ENCODE peak calls at places on chromosomes 5 and 9, in nine cellular contexts. One of them, this sample, is unnamed.

GRCh38 chr5:81906086-81906485 is 65.7 kb upstream of the ATG10 start:
- DNase-seq in IMR-90: no peak
- DNase-seq in heart left ventricle: no peak
- DNase-seq in HepG2: no peak
- DNase-seq in thyroid gland: no peak
- DNase-seq in uterus: no peak
- DNase-seq in GM12892: no peak
- DNase-seq in HCT116: no peak
- DNase-seq in A549: no peak
- DNase-seq in this sample: no peak

GRCh38 chr9:89892053-89892419 is 287.2 kb downstream of the GADD45G start:
- DNase-seq in thyroid gland: no peak
- DNase-seq in IMR-90: no peak
- DNase-seq in uterus: no peak
- DNase-seq in HCT116: no peak
- DNase-seq in HepG2: no peak
- DNase-seq in GM12892: no peak
- DNase-seq in A549: no peak
- DNase-seq in heart left ventricle: no peak
- DNase-seq in this sample: no peak

GRCh38 chr9:14542071-14542470 is 151.2 kb downstream of the ZDHHC21 start:
- DNase-seq in uterus: no peak
- DNase-seq in GM12892: no peak
- DNase-seq in HepG2: no peak
- DNase-seq in heart left ventricle: no peak
- DNase-seq in IMR-90: no peak
- DNase-seq in thyroid gland: no peak
- DNase-seq in HCT116: no peak
- DNase-seq in A549: no peak
- DNase-seq in this sample: no peak

GRCh38 chr5:59186623-59187022 is 603.7 kb downstream of the RAB3C start:
- DNase-seq in thyroid gland: no peak
- DNase-seq in HepG2: no peak
- DNase-seq in IMR-90: peak
- DNase-seq in heart left ventricle: no peak
- DNase-seq in A549: no peak
- DNase-seq in uterus: no peak
- DNase-seq in GM12892: no peak
- DNase-seq in HCT116: no peak
- DNase-seq in this sample: no peak

GRCh38 chr9:5690278-5690677 is 61.4 kb downstream of the RIC1 start:
- DNase-seq in HCT116: no peak
- DNase-seq in IMR-90: no peak
- DNase-seq in GM12892: no peak
- DNase-seq in A549: no peak
- DNase-seq in heart left ventricle: no peak
- DNase-seq in thyroid gland: no peak
- DNase-seq in HepG2: no peak
- DNase-seq in uterus: no peak
- DNase-seq in this sample: no peak

GRCh38 chr5:169121631-169122420 is 179.1 kb downstream of the SLIT3 start:
- DNase-seq in HepG2: no peak
- DNase-seq in A549: no peak
- DNase-seq in heart left ventricle: no peak
- DNase-seq in uterus: no peak
- DNase-seq in thyroid gland: no peak
- DNase-seq in IMR-90: no peak
- DNase-seq in GM12892: no peak
- DNase-seq in HCT116: no peak
- DNase-seq in this sample: no peak

GRCh38 chr5:173729079-173729765 is 112.8 kb upstream of the BOD1 start:
- DNase-seq in thyroid gland: peak
- DNase-seq in uterus: no peak
- DNase-seq in HCT116: no peak
- DNase-seq in HepG2: no peak
- DNase-seq in heart left ventricle: no peak
- DNase-seq in GM12892: no peak
- DNase-seq in A549: no peak
- DNase-seq in IMR-90: no peak
- DNase-seq in this sample: no peak

GRCh38 chr9:131714161-131714646 is 25.7 kb downstream of the RAPGEF1 start:
- DNase-seq in heart left ventricle: peak
- DNase-seq in HepG2: no peak
- DNase-seq in GM12892: no peak
- DNase-seq in thyroid gland: peak
- DNase-seq in IMR-90: peak
- DNase-seq in HCT116: no peak
- DNase-seq in A549: peak
- DNase-seq in uterus: peak
- DNase-seq in this sample: no peak

GRCh38 chr5:172952034-172952511 is 7.2 kb upstream of the RPL26L1 start:
- DNase-seq in uterus: no peak
- DNase-seq in heart left ventricle: no peak
- DNase-seq in thyroid gland: no peak
- DNase-seq in HCT116: no peak
- DNase-seq in A549: peak
- DNase-seq in GM12892: no peak
- DNase-seq in HepG2: no peak
- DNase-seq in IMR-90: peak
- DNase-seq in this sample: no peak

GRCh38 chr5:172920447-172920849 is 38.8 kb upstream of the RPL26L1 start:
- DNase-seq in thyroid gland: no peak
- DNase-seq in A549: peak
- DNase-seq in heart left ventricle: no peak
- DNase-seq in HCT116: no peak
- DNase-seq in GM12892: no peak
- DNase-seq in IMR-90: peak
- DNase-seq in uterus: peak
- DNase-seq in HepG2: no peak
- DNase-seq in this sample: peak

GRCh38 chr5:93381057-93381456 is 200.0 kb downstream of the NR2F1-AS1 start:
- DNase-seq in uterus: no peak
- DNase-seq in HCT116: no peak
- DNase-seq in IMR-90: peak
- DNase-seq in A549: no peak
- DNase-seq in heart left ventricle: no peak
- DNase-seq in HepG2: no peak
- DNase-seq in thyroid gland: no peak
- DNase-seq in GM12892: no peak
- DNase-seq in this sample: no peak

GRCh38 chr5:142644127-142644526 is 41.8 kb downstream of the FGF1 start:
- DNase-seq in uterus: no peak
- DNase-seq in HepG2: no peak
- DNase-seq in A549: no peak
- DNase-seq in GM12892: no peak
- DNase-seq in thyroid gland: no peak
- DNase-seq in IMR-90: peak
- DNase-seq in HCT116: no peak
- DNase-seq in heart left ventricle: no peak
- DNase-seq in this sample: no peak

GRCh38 chr5:146039420-146039819 is 66.0 kb downstream of the PLAC8L1 start:
- DNase-seq in uterus: no peak
- DNase-seq in thyroid gland: no peak
- DNase-seq in GM12892: no peak
- DNase-seq in HepG2: no peak
- DNase-seq in A549: no peak
- DNase-seq in heart left ventricle: no peak
- DNase-seq in HCT116: no peak
- DNase-seq in IMR-90: no peak
- DNase-seq in this sample: no peak

GRCh38 chr5:132501629-132501956 is 11.0 kb upstream of the IRF1 start:
- DNase-seq in IMR-90: no peak
- DNase-seq in A549: no peak
- DNase-seq in thyroid gland: no peak
- DNase-seq in HCT116: no peak
- DNase-seq in GM12892: no peak
- DNase-seq in heart left ventricle: no peak
- DNase-seq in HepG2: no peak
- DNase-seq in uterus: no peak
- DNase-seq in this sample: no peak

GRCh38 chr5:132503244-132503643 is 12.7 kb upstream of the IRF1 start:
- DNase-seq in thyroid gland: no peak
- DNase-seq in GM12892: no peak
- DNase-seq in HepG2: no peak
- DNase-seq in heart left ventricle: no peak
- DNase-seq in A549: no peak
- DNase-seq in IMR-90: no peak
- DNase-seq in HCT116: no peak
- DNase-seq in uterus: no peak
- DNase-seq in this sample: no peak

GRCh38 chr5:132500244-132500930 is 9.8 kb upstream of the IRF1 start:
- DNase-seq in HepG2: no peak
- DNase-seq in GM12892: no peak
- DNase-seq in IMR-90: no peak
- DNase-seq in heart left ventricle: no peak
- DNase-seq in uterus: no peak
- DNase-seq in thyroid gland: no peak
- DNase-seq in HCT116: no peak
- DNase-seq in A549: no peak
- DNase-seq in this sample: no peak

GRCh38 chr5:132500931-132501628 is 10.5 kb upstream of the IRF1 start:
- DNase-seq in heart left ventricle: peak
- DNase-seq in GM12892: peak
- DNase-seq in HCT116: no peak
- DNase-seq in thyroid gland: peak
- DNase-seq in A549: peak
- DNase-seq in HepG2: peak
- DNase-seq in IMR-90: peak
- DNase-seq in uterus: no peak
- DNase-seq in this sample: no peak

GRCh38 chr5:132501961-132502931 is 11.7 kb upstream of the IRF1 start:
- DNase-seq in GM12892: no peak
- DNase-seq in uterus: no peak
- DNase-seq in HepG2: peak
- DNase-seq in A549: no peak
- DNase-seq in heart left ventricle: no peak
- DNase-seq in IMR-90: peak
- DNase-seq in HCT116: no peak
- DNase-seq in thyroid gland: no peak
- DNase-seq in this sample: no peak
- TF ChIP-seq POLR2A in GM12892: no peak
- TF ChIP-seq POLR2A in uterus: no peak
- TF ChIP-seq POLR2A in HepG2: no peak
- TF ChIP-seq POLR2A in A549: no peak
- TF ChIP-seq POLR2A in heart left ventricle: no peak
- TF ChIP-seq POLR2A in IMR-90: no peak
- TF ChIP-seq POLR2A in HCT116: no peak
- TF ChIP-seq POLR2A in thyroid gland: no peak
- TF ChIP-seq POLR2A in this sample: no peak

GRCh38 chr5:43066799-43067741 is 27.0 kb upstream of the ANXA2R start:
- DNase-seq in HCT116: peak
- DNase-seq in heart left ventricle: peak
- DNase-seq in thyroid gland: peak
- DNase-seq in A549: peak
- DNase-seq in GM12892: peak
- DNase-seq in HepG2: peak
- DNase-seq in IMR-90: peak
- DNase-seq in uterus: peak
- DNase-seq in this sample: peak
- TF ChIP-seq POLR2A in HCT116: peak
- TF ChIP-seq POLR2A in heart left ventricle: no peak
- TF ChIP-seq POLR2A in thyroid gland: peak
- TF ChIP-seq POLR2A in A549: no peak
- TF ChIP-seq POLR2A in GM12892: peak
- TF ChIP-seq POLR2A in HepG2: peak
- TF ChIP-seq POLR2A in IMR-90: peak
- TF ChIP-seq POLR2A in uterus: peak
- TF ChIP-seq POLR2A in this sample: peak

GRCh38 chr9:119368179-119368578 is 1.1 kb downstream of the BRINP1 start:
- DNase-seq in thyroid gland: no peak
- DNase-seq in HepG2: no peak
- DNase-seq in A549: no peak
- DNase-seq in uterus: no peak
- DNase-seq in HCT116: no peak
- DNase-seq in GM12892: no peak
- DNase-seq in IMR-90: no peak
- DNase-seq in heart left ventricle: no peak
- DNase-seq in this sample: no peak
- TF ChIP-seq POLR2A in thyroid gland: no peak
- TF ChIP-seq POLR2A in HepG2: no peak
- TF ChIP-seq POLR2A in A549: no peak
- TF ChIP-seq POLR2A in uterus: no peak
- TF ChIP-seq POLR2A in HCT116: no peak
- TF ChIP-seq POLR2A in GM12892: no peak
- TF ChIP-seq POLR2A in IMR-90: no peak
- TF ChIP-seq POLR2A in heart left ventricle: no peak
- TF ChIP-seq POLR2A in this sample: no peak

DNA sequence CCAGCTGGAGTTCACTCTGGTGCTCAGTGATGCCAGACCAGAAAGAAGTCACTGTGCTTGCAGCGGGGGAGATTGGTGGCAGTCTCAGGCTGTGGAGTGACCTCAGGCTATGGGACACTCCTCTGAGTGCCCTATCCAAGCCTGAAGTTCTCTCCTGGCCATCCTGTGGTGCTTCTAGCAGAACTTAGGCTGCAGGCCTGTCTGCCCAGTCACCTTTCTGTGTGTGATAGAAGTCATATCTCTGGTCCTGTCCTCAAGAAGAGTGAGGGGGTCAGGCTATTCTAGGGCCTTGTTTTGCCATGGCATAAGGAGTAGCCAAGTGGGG is 9.3 kb downstream of the PDLIM4 start:
- DNase-seq in heart left ventricle: no peak
- DNase-seq in HCT116: no peak
- DNase-seq in GM12892: no peak
- DNase-seq in HepG2: no peak
- DNase-seq in thyroid gland: no peak
- DNase-seq in uterus: no peak
- DNase-seq in IMR-90: no peak
- DNase-seq in A549: no peak
- DNase-seq in this sample: no peak
- TF ChIP-seq POLR2A in heart left ventricle: no peak
- TF ChIP-seq POLR2A in HCT116: no peak
- TF ChIP-seq POLR2A in GM12892: no peak
- TF ChIP-seq POLR2A in HepG2: no peak
- TF ChIP-seq POLR2A in thyroid gland: no peak
- TF ChIP-seq POLR2A in uterus: no peak
- TF ChIP-seq POLR2A in IMR-90: no peak
- TF ChIP-seq POLR2A in A549: no peak
- TF ChIP-seq POLR2A in this sample: no peak